ENCODE peak calls at places on chromosomes 4 and X, in eight cellular contexts. I, E, L, W, Z, Y, T and A are unnamed samples.

GRCh38 chr4:166144607-166145006 is 271.6 kb downstream of the TLL1 start:
- DNase-seq in Y (no peak), L (no peak), W (no peak), Z (no peak), T (no peak), E (no peak), I (no peak), A (no peak)

GRCh38 chrX:85375333-85375738 is 4.1 kb downstream of the POF1B start:
- DNase-seq in W (no peak), Y (no peak), L (no peak), E (no peak), I (no peak), Z (peak; percentile 22), T (no peak), A (no peak)

GRCh38 chr4:103375278-103375677 is 177.1 kb upstream of the CENPE start:
- DNase-seq in Y (no peak), Z (no peak), L (no peak), E (no peak), T (no peak), I (peak; percentile 9), W (no peak), A (no peak)

GRCh38 chr4:128379860-128380259 is 92.2 kb upstream of the PGRMC2 start:
- DNase-seq in E (no peak), T (no peak), Y (no peak), L (no peak), Z (peak; percentile 81), W (no peak), I (no peak), A (no peak)

GRCh38 chr4:119037709-119038463 is 97.7 kb upstream of the MYOZ2 start:
- DNase-seq in E (no peak), I (no peak), W (no peak), Z (no peak), Y (no peak), L (no peak), T (no peak), A (no peak)

GRCh38 chrX:1601051-1601767 is 9.8 kb downstream of the AKAP17A start:
- DNase-seq in W (no peak), L (no peak), T (no peak), Y (no peak), E (no peak), Z (no peak), I (no peak), A (no peak)

GRCh38 chr4:26490111-26490979 is at the start of gene CCKAR:
- DNase-seq in Z (no peak), T (no peak), I (no peak), E (no peak), Y (no peak), L (no peak), W (no peak), A (peak; percentile 10)

GRCh38 chrX:135516376-135516775 is 4.1 kb upstream of the INTS6L start:
- DNase-seq in Z (no peak), L (no peak), E (no peak), T (no peak), I (no peak), W (no peak), Y (no peak), A (no peak)

GRCh38 chr4:33649015-33649414 is 2595.3 kb downstream of the ARAP2 start:
- DNase-seq in Z (no peak), E (no peak), Y (no peak), T (no peak), L (no peak), I (no peak), W (no peak), A (no peak)

GRCh38 chr4:170849969-170850368 is 760.2 kb upstream of the AADAT start:
- DNase-seq in L (no peak), W (no peak), Z (no peak), Y (no peak), E (no peak), T (no peak), I (no peak), A (no peak)

GRCh38 chrX:43716696-43717095 is 60.6 kb downstream of the MAOA start:
- DNase-seq in I (no peak), Y (no peak), L (no peak), Z (no peak), E (no peak), W (no peak), T (no peak), A (no peak)